ENCODE peak calls at places on chromosomes 11 and 22, in six cellular contexts. A is spleen; Y is fibroblast of lung; P is effector memory CD4-positive, alpha-beta T cell; W is tibial nerve; O is small intestine. H is an unnamed sample. For H3K4me1, the result is how much of the 10 kb centered on the place peaks cover.

GRCh38 chr22:24952837-24953293 is 349 bp downstream of the KIAA1671 start:
- DNase-seq in A (peak), Y (peak), P (no peak), W (peak), O (peak), H (no peak)

GRCh38 chr22:37731804-37732471 is 35.1 kb downstream of the TRIOBP start:
- DNase-seq in A (no peak), Y (no peak), P (no peak), W (no peak), O (peak), H (no peak)

GRCh38 chr11:2530855-2531200 is 86.0 kb downstream of the KCNQ1 start:
- DNase-seq in A (peak), Y (no peak), P (no peak), W (no peak), O (no peak), H (no peak)

GRCh38 chr11:123526027-123526805 is 96.1 kb downstream of the GRAMD1B start:
- DNase-seq in A (no peak), Y (no peak), P (no peak), W (no peak), O (no peak), H (no peak)

GRCh38 chr11:125290263-125290662 is 125.7 kb downstream of the PKNOX2 start:
- DNase-seq in A (no peak), Y (peak), P (no peak), W (no peak), O (no peak), H (no peak)

GRCh38 chr22:48588881-48589450 is 1238.7 kb downstream of the BRD1 start:
- DNase-seq in A (no peak), Y (no peak), P (no peak), W (no peak), O (no peak), H (no peak)

GRCh38 chr11:18081551-18081950 is 24.3 kb downstream of the SAAL1 start:
- DNase-seq in A (no peak), Y (no peak), P (no peak), W (no peak), O (no peak), H (no peak)

GRCh38 chr11:9784602-9785315 is 120.9 kb downstream of the SWAP70 start:
- DNase-seq in A (no peak), Y (no peak), P (no peak), W (no peak), O (no peak), H (no peak)

GRCh38 chr11:1913271-1914060 is 6.0 kb upstream of the TNNT3 start:
- DNase-seq in A (no peak), Y (no peak), P (no peak), W (no peak), O (no peak), H (no peak)

GRCh38 chr11:30855383-30856006 is 269.3 kb upstream of the MPPED2 start:
- DNase-seq in A (no peak), Y (peak), P (no peak), W (no peak), O (no peak), H (no peak)

GRCh38 chr11:119982517-119983239 is 155.2 kb downstream of the TRIM29 start:
- DNase-seq in A (no peak), Y (peak), P (no peak), W (no peak), O (no peak), H (no peak)

GRCh38 chr11:9095421-9095820 is 4.0 kb upstream of the SCUBE2 start:
- DNase-seq in A (no peak), Y (no peak), P (no peak), W (no peak), O (no peak), H (no peak)

GRCh38 chr22:39995346-39996252 is 845 bp downstream of the FAM83F start:
- DNase-seq in A (no peak), Y (no peak), P (no peak), W (no peak), O (peak), H (no peak)

GRCh38 chr11:106950067-106950491 is 68.2 kb downstream of the GUCY1A2 start:
- DNase-seq in A (no peak), Y (no peak), P (no peak), W (no peak), O (no peak), H (no peak)

GRCh38 chr11:14567064-14567651 is 47.0 kb upstream of the PSMA1 start:
- DNase-seq in A (no peak), Y (no peak), P (no peak), W (no peak), O (no peak), H (no peak)
- H3K4me1 ChIP-seq in A (under half), Y (under half), P (under half), W (under half), O (under half), H (under half)

DNA sequence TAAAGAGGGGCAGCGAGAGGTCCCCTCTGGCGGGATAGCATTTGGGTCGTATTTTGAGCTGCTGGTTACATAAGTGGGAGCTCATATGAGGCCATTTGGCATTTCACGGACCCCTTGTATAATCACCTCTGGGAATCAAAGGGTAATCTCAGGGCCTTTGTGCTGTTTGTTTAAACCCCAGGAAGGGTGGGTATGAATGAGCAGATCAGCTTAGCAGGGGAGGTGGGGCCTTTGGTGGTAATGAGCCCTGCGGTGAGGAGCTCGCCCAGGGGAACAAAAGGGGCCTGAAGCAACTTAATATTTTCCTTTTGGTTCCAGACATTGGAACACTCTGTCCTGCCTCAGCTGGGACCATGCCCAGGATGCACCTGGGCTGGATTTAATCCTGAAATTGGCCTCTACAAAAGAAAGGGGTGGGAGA is 10.2 kb downstream of the TSKU start:
- DNase-seq in A (peak), Y (no peak), P (no peak), W (no peak), O (no peak), H (no peak)
- H3K4me3 ChIP-seq in A (no peak), Y (no peak), P (no peak), W (no peak), O (no peak), H (no peak)

GRCh38 chr11:62727007-62727832 is at the start of gene HNRNPUL2:
- DNase-seq in A (peak), Y (peak), P (peak), W (peak), O (peak), H (peak)
- H3K27ac ChIP-seq in A (peak), Y (peak), P (peak), W (peak), O (peak), H (peak)

GRCh38 chr11:128409476-128409875 is 177.9 kb downstream of the ETS1 start:
- DNase-seq in A (no peak), Y (peak), P (no peak), W (no peak), O (no peak), H (no peak)
- H3K4me1 ChIP-seq in A (under half), Y (under half), P (under half), W (under half), O (under half), H (under half)

GRCh38 chr11:13429836-13430235 is 33.2 kb downstream of the BTBD10 start:
- DNase-seq in A (no peak), Y (peak), P (no peak), W (no peak), O (no peak), H (no peak)
- H3K4me3 ChIP-seq in A (no peak), Y (no peak), P (no peak), W (no peak), O (no peak), H (no peak)

GRCh38 chr11:96114178-96115070 is 190.5 kb upstream of the MTMR2 start:
- DNase-seq in A (no peak), Y (no peak), P (no peak), W (no peak), O (peak), H (no peak)
- H3K27ac ChIP-seq in A (peak), Y (no peak), P (no peak), W (no peak), O (peak), H (no peak)

GRCh38 chr22:23801238-23801821 is 14.6 kb downstream of the SMARCB1 start:
- DNase-seq in A (no peak), Y (no peak), P (no peak), W (no peak), O (no peak), H (no peak)

GRCh38 chr22:23801886-23802377 is 15.2 kb downstream of the SMARCB1 start:
- DNase-seq in A (no peak), Y (no peak), P (no peak), W (no peak), O (no peak), H (no peak)

GRCh38 chr22:23804781-23805291 is 18.1 kb downstream of the SMARCB1 start:
- DNase-seq in A (peak), Y (no peak), P (no peak), W (no peak), O (no peak), H (no peak)

GRCh38 chr22:23800297-23801237 is 13.8 kb downstream of the SMARCB1 start:
- DNase-seq in A (peak), Y (no peak), P (no peak), W (no peak), O (no peak), H (no peak)

DNA sequence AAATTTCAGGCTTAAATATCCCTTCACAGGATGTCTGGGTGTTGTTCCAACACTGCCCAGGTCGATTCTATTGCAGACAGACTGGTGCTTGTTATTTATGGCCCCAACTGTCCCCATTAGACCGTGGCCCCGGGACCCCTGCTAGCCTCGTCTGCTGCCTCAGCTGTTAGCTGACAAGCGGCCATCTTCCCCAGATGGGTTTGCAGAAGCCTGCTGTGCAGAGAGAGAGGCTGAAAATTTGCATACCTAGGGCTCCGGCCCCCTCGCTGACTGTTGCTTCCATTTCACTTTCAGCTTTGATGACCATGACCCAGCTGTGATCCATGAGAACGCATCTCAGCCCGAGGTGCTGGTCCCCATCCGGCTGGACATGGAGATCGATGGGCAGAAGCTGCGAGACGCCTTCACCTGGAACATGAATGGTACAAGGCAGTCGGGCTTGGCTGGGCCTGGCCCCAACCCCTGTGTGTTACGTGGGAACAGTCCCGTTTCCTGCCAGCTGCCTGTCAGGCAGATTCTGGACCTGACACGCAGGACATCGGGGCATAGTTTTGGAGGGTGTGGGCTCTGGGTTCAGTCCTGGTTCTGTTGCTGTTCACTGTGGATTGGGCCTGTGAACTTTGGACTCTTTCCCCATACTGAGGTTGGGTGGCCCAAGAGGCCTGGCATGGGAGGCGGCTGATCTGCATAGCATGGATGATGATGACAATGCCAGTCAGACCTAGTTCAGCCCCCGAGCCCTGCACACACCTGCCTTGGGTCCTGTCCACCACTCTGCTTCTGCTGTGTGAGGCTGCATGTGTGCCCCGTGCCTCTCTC is 16.4 kb downstream of the SMARCB1 start:
- DNase-seq in A (no peak), Y (no peak), P (no peak), W (no peak), O (peak), H (no peak)
- H3K4me1 ChIP-seq in A (under half), Y (under half), P (under half), W (under half), O (under half), H (under half)